ENCODE peak calls at places on chromosomes 13 and 19, in seven cellular contexts. B is stomach, F is sigmoid colon, S is transverse colon, M is breast epithelium, E is prostate gland, Z is GM23338. Q is an unnamed sample. For H3K27me3, the result is how much of the 10 kb centered on the place peaks cover.

GRCh38 chr13:59441596-59442280 is 722.0 kb downstream of the DIAPH3 start:
- DNase-seq in B (no peak), F (no peak), S (no peak), M (no peak), E (no peak), Z (peak), Q (no peak)

GRCh38 chr19:54156953-54157352 is 2.6 kb downstream of the LENG1 start:
- DNase-seq in B (no peak), F (no peak), S (no peak), M (no peak), E (no peak), Z (no peak), Q (no peak)

GRCh38 chr13:41457589-41458186 is 338 bp downstream of the RGCC start:
- DNase-seq in B (no peak), F (no peak), S (no peak), M (no peak), E (no peak), Z (peak), Q (no peak)

GRCh38 chr19:11204076-11204602 is 6.8 kb upstream of the KANK2 start:
- DNase-seq in B (no peak), F (no peak), S (no peak), M (no peak), E (no peak), Z (no peak), Q (no peak)

GRCh38 chr13:31880849-31881494 is 141.6 kb downstream of the RXFP2 start:
- DNase-seq in B (no peak), F (no peak), S (no peak), M (no peak), E (no peak), Z (no peak), Q (no peak)

GRCh38 chr13:92948034-92948433 is 278.6 kb upstream of the GPC6 start:
- DNase-seq in B (no peak), F (no peak), S (no peak), M (no peak), E (no peak), Z (no peak), Q (no peak)

GRCh38 chr19:12773571-12773970 is 1.8 kb downstream of the HOOK2 start:
- DNase-seq in B (no peak), F (no peak), S (no peak), M (no peak), E (no peak), Z (no peak), Q (no peak)

GRCh38 chr19:32254128-32254527 is 91.3 kb upstream of the ZNF507 start:
- DNase-seq in B (no peak), F (no peak), S (no peak), M (no peak), E (no peak), Z (no peak), Q (peak)

GRCh38 chr13:79995334-79995733 is 345.6 kb downstream of the SPRY2 start:
- DNase-seq in B (no peak), F (no peak), S (no peak), M (no peak), E (no peak), Z (no peak), Q (no peak)

GRCh38 chr19:12194827-12195500 is 32.1 kb downstream of the ZNF136 start:
- DNase-seq in B (peak), F (peak), S (peak), M (peak), E (peak), Z (peak), Q (no peak)

GRCh38 chr19:18464646-18465045 is 26.7 kb upstream of the ISYNA1 start:
- DNase-seq in B (peak), F (peak), S (peak), M (peak), E (peak), Z (no peak), Q (peak)

GRCh38 chr19:40610396-40611064 is 9.4 kb downstream of the LTBP4 start:
- DNase-seq in B (peak), F (peak), S (peak), M (peak), E (no peak), Z (peak), Q (no peak)

GRCh38 chr13:45042539-45042938 is 53.2 kb downstream of the GPALPP1 start:
- DNase-seq in B (no peak), F (no peak), S (no peak), M (no peak), E (no peak), Z (no peak), Q (no peak)
- TF ChIP-seq POLR2AphosphoS5 in B (no peak), F (no peak), S (no peak), M (no peak), E (no peak), Z (no peak), Q (no peak)

DNA sequence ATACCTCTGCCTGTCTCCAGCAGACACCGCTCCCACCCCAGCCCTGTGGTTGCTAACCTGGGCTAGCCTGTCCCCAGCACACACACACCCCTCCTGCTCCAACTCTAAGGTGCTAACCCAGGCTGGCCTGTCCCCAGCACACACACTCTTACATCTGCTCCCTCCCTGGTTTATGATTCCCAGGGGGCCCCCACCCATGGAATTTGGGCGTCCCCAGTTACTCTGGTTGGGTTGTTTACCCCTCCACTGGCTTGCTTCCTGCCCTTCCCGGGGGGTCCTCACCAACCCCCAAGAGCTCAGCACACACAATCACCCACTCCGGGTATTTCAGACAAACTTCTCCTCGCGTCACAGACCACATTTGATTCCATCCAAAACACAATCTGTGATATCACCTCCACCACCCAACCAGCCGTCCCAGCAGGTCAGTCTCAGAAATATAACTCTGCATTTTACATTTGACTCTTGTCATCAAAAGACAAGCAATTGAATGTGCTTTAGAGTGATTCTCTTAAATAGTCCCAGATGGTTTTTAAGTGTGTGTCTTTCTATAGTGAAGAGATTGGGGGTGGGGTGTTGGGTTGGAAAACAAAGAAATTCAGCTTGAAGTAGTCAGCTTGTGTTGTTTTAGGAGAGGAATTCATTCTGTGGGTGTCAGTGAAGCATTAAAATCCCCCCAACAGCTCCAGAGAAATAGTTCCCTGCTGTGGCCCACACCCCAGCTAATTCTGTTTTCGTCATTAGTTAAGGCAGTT is 20.1 kb downstream of the COL4A2 start:
- DNase-seq in B (no peak), F (no peak), S (no peak), M (no peak), E (no peak), Z (peak), Q (no peak)
- H3K27me3 ChIP-seq in B (under half), F (under half), S (under half), M (under half), E (under half), Z (under half), Q (under half)

DNA sequence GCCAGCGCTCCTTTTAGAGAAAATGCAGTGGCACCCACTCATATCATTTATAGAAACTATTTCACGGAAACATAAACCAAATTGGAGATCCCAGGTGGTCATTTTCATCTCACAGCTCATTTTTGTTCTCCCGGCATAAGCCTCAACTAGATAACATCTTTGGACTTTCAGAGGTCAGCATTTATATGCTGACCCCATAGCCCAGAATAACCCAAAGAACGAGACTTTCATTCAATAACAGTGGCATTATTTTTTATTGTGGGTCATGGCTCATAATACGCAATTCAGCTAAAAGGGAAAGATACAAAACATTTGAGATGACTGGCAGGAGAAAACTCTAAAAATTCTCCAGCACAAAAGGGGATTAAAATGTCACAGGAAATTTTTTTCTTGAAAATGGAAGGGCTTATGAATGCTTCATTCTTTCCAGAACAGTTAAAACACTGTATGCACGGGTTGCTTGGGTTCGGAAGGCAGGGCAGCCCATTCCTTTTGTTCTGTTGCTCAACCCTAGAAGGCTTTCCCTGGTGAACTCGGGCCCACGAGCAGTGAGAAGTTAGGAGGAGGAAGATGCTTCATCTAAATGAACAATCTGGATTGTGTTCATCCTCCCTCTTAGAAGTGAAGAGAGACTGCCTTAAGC is 24.0 kb downstream of the STARD13 start:
- DNase-seq in B (no peak), F (no peak), S (no peak), M (no peak), E (no peak), Z (no peak), Q (no peak)
- TF ChIP-seq POLR2AphosphoS5 in B (no peak), F (no peak), S (peak), M (no peak), E (no peak), Z (no peak), Q (no peak)

GRCh38 chr13:51113969-51114368 is 2.9 kb upstream of the C13orf42 start:
- DNase-seq in B (no peak), F (no peak), S (no peak), M (no peak), E (no peak), Z (no peak), Q (no peak)
- H3K27me3 ChIP-seq in B (under half), F (under half), S (under half), M (under half), E (under half), Z (under half), Q (under half)

DNA sequence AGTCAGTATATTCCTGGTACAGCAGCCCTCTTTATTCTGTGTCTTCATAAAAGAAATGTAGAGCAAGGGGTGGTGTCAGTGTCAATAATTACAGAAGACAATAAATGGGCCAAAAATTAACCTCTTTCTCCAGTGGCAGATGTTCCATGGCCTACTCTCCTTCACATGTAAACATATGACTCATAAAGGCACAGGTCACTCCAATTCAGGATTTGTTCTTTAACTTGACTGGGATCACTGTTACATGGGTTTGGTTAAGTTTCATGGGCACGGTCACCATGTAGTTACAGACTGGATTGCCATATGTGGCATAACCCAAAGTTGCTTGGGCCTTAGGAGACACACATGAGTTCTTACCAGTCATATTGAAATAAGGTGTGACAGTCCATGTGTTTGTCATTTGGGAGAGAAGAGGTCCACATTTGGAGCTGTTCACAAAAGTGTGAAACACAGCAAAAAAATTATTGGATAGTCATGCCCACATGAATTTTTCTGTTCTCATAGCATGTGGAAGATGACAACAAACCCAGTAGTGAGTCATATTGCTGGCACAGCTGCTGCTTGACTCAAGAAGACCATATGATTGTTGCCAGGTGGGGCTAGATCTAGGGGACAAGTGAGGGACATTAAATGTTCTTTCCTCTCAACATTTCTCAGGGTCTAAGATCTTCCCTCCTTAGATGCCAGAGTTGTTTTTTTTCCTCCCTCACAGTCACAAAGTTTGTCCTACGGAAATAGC is 68.1 kb upstream of the HTR2A start:
- DNase-seq in B (no peak), F (no peak), S (no peak), M (no peak), E (no peak), Z (no peak), Q (no peak)
- TF ChIP-seq POLR2AphosphoS5 in B (no peak), F (no peak), S (no peak), M (no peak), E (no peak), Z (no peak), Q (no peak)

GRCh38 chr19:39195755-39196154 is 1.0 kb upstream of the NCCRP1 start:
- DNase-seq in B (peak), F (no peak), S (no peak), M (no peak), E (no peak), Z (no peak), Q (no peak)
- H3K27me3 ChIP-seq in B (under half), F (under half), S (half or more), M (under half), E (under half), Z (under half), Q (under half)

GRCh38 chr19:3409346-3410064 is 43.1 kb downstream of the NFIC start:
- DNase-seq in B (peak), F (peak), S (peak), M (peak), E (peak), Z (no peak), Q (no peak)
- TF ChIP-seq POLR2AphosphoS5 in B (peak), F (peak), S (peak), M (peak), E (peak), Z (no peak), Q (peak)

DNA sequence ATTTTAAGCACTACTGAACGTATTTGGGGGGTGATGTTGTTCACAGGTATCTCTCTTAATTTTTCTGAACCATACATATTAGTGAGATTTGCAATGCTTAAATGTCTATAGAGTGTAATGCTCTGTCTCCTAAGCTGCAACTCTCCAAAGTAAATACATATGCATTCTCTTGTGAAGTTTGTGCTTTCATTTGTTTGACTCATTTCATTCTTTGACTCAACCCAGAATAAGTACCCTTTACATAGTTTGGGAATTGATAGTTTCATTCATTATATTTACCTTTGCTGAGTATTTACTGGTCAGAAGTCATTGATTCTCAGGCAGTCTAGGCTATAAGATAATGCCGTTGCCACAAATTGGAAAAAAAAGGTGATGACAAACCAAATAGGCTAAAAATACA is 406.9 kb downstream of the FGF9 start:
- DNase-seq in B (no peak), F (no peak), S (no peak), M (no peak), E (no peak), Z (no peak), Q (no peak)
- H3K27me3 ChIP-seq in B (under half), F (under half), S (under half), M (under half), E (under half), Z (under half), Q (under half)

Q was measured in vagina.